ENCODE peak calls at places on chromosome 3, in five cellular contexts. W is sigmoid colon, C is heart right ventricle, O is heart left ventricle, G is uterus. T is an unnamed sample.

GRCh38 chr3:175005881-175006280 is 146.7 kb downstream of the NAALADL2 start:
- DNase-seq in W (no peak), C (no peak), G (no peak), O (no peak), T (no peak)

GRCh38 chr3:141469712-141470111 is 17.1 kb upstream of the RASA2 start:
- DNase-seq in W (no peak), O (no peak), G (no peak), C (no peak), T (no peak)

GRCh38 chr3:98900265-98901031 is 1.0 kb downstream of the DCBLD2 start:
- DNase-seq in G (no peak), O (no peak), W (no peak), C (no peak), T (no peak)

GRCh38 chr3:129305592-129306091 is 27.0 kb downstream of the HMCES start:
- DNase-seq in G (peak; percentile 90), C (peak; percentile 79), O (peak; percentile 84), W (peak; percentile 96), T (no peak)

GRCh38 chr3:58001979-58002378 is 6.2 kb upstream of the FLNB start:
- DNase-seq in G (no peak), C (no peak), O (no peak), W (no peak), T (no peak)

GRCh38 chr3:137304313-137305056 is 346.7 kb downstream of the IL20RB start:
- DNase-seq in C (no peak), W (no peak), G (no peak), O (no peak), T (no peak)

GRCh38 chr3:72329354-72329753 is 518.9 kb downstream of the SHQ1 start:
- DNase-seq in C (peak; percentile 33), G (peak; percentile 56), O (peak; percentile 50), W (peak; percentile 77), T (no peak)

GRCh38 chr3:65855370-65856100 is 183.2 kb downstream of the MAGI1 start:
- DNase-seq in W (no peak), C (no peak), G (no peak), O (no peak), T (no peak)

GRCh38 chr3:176574736-176575135 is 622.5 kb downstream of the TBL1XR1 start:
- DNase-seq in O (no peak), G (no peak), C (no peak), W (no peak), T (no peak)

GRCh38 chr3:152909180-152909883 is 74.4 kb downstream of the P2RY1 start:
- DNase-seq in C (no peak), O (peak; percentile 53), G (no peak), W (no peak), T (no peak)

GRCh38 chr3:147410126-147410517 is 957 bp downstream of the ZIC1 start:
- DNase-seq in G (no peak), C (no peak), O (no peak), W (no peak), T (no peak)

GRCh38 chr3:53027254-53027844 is 18.5 kb downstream of the SFMBT1 start:
- DNase-seq in C (no peak), W (no peak), O (no peak), G (no peak), T (no peak)

GRCh38 chr3:69425249-69425648 is 39.4 kb upstream of the FRMD4B start:
- DNase-seq in W (no peak), O (no peak), C (no peak), G (no peak), T (no peak)

GRCh38 chr3:9955611-9956352 is 3.6 kb upstream of the PRRT3 start:
- DNase-seq in C (no peak), W (no peak), O (no peak), G (no peak), T (no peak)

GRCh38 chr3:161104561-161105551 is at the start of gene B3GALNT1:
- DNase-seq in G (peak; percentile 40), O (peak; percentile 61), C (peak; percentile 67), W (peak; percentile 67), T (no peak)

GRCh38 chr3:67031986-67032385 is 33.9 kb downstream of the KBTBD8 start:
- DNase-seq in G (no peak), O (no peak), C (no peak), W (no peak), T (no peak)

GRCh38 chr3:165755571-165755970 is 81.7 kb downstream of the BCHE start:
- DNase-seq in G (no peak), O (no peak), W (no peak), C (no peak), T (no peak)

GRCh38 chr3:184574552-184575430 is 13.2 kb downstream of the EPHB3 start:
- DNase-seq in O (no peak), C (no peak), G (no peak), W (no peak), T (no peak)

GRCh38 chr3:115423170-115423569 is 200.1 kb upstream of the GAP43 start:
- DNase-seq in C (no peak), W (no peak), O (no peak), G (no peak), T (no peak)

GRCh38 chr3:37546876-37547275 is 314.8 kb upstream of the CTDSPL start:
- DNase-seq in C (no peak), W (no peak), O (no peak), G (no peak), T (no peak)
- TF ChIP-seq CTCF in C (no peak), W (no peak), O (peak; percentile 47), G (no peak), T (peak; percentile 26)

DNA sequence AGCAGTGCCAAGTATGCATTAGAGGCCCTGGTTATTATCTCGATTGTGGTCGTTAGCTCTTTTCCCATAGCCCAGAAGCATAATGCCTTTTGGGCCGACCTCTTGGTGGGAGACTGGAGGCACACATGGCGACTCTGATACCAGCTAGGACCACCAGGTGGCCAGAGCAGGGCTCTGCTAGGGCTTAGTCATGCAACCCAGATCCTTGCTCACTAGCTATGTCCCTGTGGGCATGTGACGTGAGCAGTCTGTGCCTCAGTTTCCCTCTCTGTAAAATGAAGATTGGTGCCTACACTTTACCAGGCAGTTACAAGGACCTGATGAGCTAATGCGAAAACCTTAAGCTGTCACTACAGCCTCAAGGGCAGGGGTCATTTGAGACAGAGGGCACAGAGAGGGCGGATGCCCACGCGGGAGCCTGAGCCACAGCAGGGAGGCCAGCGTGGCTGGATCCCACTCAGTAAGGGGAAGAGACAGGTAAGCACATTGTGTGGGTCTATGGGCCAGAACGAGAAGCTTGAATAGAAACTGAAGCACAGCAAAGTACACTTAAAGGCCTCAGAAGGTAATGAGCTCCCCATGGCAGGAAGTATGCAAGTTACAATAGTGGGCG is 8.8 kb downstream of the KLF15 start:
- DNase-seq in G (peak; percentile 10), W (no peak), C (no peak), O (peak; percentile 9), T (peak; percentile 38)
- TF ChIP-seq CTCF in G (no peak), W (peak; percentile 34), C (no peak), O (no peak), T (peak; percentile 20)

GRCh38 chr3:30195352-30195751 is 411.0 kb upstream of the TGFBR2 start:
- DNase-seq in G (no peak), O (no peak), W (no peak), C (no peak), T (no peak)
- TF ChIP-seq CTCF in G (no peak), O (no peak), W (no peak), C (no peak), T (no peak)

GRCh38 chr3:23882487-23882918 is 34.3 kb downstream of the NKIRAS1 start:
- DNase-seq in O (no peak), G (no peak), C (no peak), W (no peak), T (no peak)

GRCh38 chr3:23880703-23881339 is 36.0 kb downstream of the NKIRAS1 start:
- DNase-seq in C (no peak), W (no peak), G (no peak), O (no peak), T (no peak)

GRCh38 chr3:23886311-23886710 is 30.5 kb downstream of the NKIRAS1 start:
- DNase-seq in W (no peak), G (no peak), C (no peak), O (no peak), T (no peak)

GRCh38 chr3:23885210-23885609 is 31.6 kb downstream of the NKIRAS1 start:
- DNase-seq in G (no peak), O (no peak), W (no peak), C (no peak), T (no peak)

DNA sequence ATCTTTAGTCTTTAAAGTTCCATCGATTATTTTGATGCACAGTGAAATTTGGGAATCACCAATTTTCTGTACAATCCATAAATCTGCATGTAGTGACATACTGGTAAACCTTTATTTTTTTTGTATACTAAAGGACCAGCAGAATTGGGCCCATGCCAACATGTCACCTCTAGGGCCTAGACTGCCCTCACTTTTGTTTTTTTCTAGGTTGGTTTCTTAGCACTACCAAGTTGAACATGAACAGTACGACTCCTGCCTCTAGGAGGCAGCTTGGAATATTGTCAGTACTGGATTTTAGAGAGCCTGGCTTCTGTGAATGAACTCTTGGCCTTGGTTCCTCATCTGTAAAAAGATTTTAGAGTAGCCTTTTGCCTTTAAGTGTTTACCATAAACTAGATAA is 32.3 kb downstream of the NKIRAS1 start:
- DNase-seq in W (no peak), G (no peak), O (no peak), C (no peak), T (no peak)
- TF ChIP-seq CTCF in W (no peak), G (no peak), O (no peak), C (no peak), T (peak; percentile 23)

GRCh38 chr3:122464659-122465058 is 48.8 kb upstream of the WDR5B start:
- DNase-seq in C (no peak), W (no peak), O (no peak), G (no peak), T (no peak)

GRCh38 chr3:122461834-122462233 is 46.0 kb upstream of the WDR5B start:
- DNase-seq in W (no peak), G (no peak), C (no peak), O (no peak), T (no peak)

GRCh38 chr3:122456074-122456473 is 40.2 kb upstream of the WDR5B start:
- DNase-seq in O (no peak), W (no peak), G (no peak), C (no peak), T (no peak)

GRCh38 chr3:122457706-122458105 is 41.8 kb upstream of the WDR5B start:
- DNase-seq in O (no peak), G (no peak), C (no peak), W (no peak), T (no peak)

DNA sequence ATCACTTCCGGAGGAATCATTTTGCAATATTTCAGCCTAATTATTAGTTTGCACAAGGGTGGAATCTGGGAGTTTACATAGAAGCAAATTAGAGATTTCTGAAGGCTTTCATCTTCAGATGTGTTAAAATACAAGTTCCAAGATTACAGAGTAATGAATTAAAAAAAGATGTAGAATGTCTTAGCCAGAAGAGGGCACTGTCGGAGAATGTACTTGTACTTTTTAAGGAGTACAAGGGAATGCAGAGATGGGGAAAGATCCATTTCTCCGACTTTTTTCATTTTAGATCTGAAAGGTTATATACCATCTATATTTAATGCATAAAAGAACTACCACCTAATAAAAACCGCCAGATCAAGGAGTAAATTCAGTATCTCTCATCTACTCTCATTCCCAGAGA is 43.1 kb upstream of the WDR5B start:
- DNase-seq in G (no peak), O (no peak), C (no peak), W (no peak), T (no peak)
- TF ChIP-seq CTCF in G (peak; percentile 41), O (peak; percentile 57), C (no peak), W (no peak), T (peak; percentile 63)

GRCh38 chr3:39180546-39181346 is 11.6 kb downstream of the XIRP1 start:
- DNase-seq in C (peak; percentile 93), O (peak; percentile 93), G (peak; percentile 92), W (peak; percentile 96), T (no peak)
- TF ChIP-seq CTCF in C (no peak), O (no peak), G (peak; percentile 43), W (no peak), T (peak; percentile 22)

GRCh38 chr3:149368201-149368849 is 9.1 kb downstream of the TM4SF1 start:
- DNase-seq in O (no peak), C (no peak), G (no peak), W (no peak), T (no peak)
- TF ChIP-seq CTCF in O (no peak), C (no peak), G (no peak), W (no peak), T (no peak)

T was measured in osteocyte.